ENCODE peak calls at places on chromosomes 16 and 17, in five cellular contexts. M, T, Z, K and P are unnamed samples.

GRCh38 chr17:43995150-43995471 is 9.3 kb upstream of the NAGS start:
- DNase-seq in M (no peak), T (no peak), Z (no peak), K (no peak), P (no peak)

GRCh38 chr16:57244767-57245471 is at the start of gene ARL2BP:
- DNase-seq in M (peak; percentile 97), T (peak; percentile 84), Z (peak; percentile 96), K (peak; percentile 91), P (peak; percentile 94)

GRCh38 chr17:74297941-74298340 is 23.9 kb downstream of the DNAI2 start:
- DNase-seq in M (no peak), T (no peak), Z (no peak), K (no peak), P (no peak)

GRCh38 chr16:15545544-15545943 is 97.4 kb downstream of the MARF1 start:
- DNase-seq in M (no peak), T (no peak), Z (no peak), K (no peak), P (no peak)

GRCh38 chr17:65850486-65850885 is 289.0 kb upstream of the AXIN2 start:
- DNase-seq in M (no peak), T (peak; percentile 19), Z (no peak), K (no peak), P (peak; percentile 8)

GRCh38 chr16:24984903-24985675 is 30.1 kb downstream of the ARHGAP17 start:
- DNase-seq in M (no peak), T (no peak), Z (no peak), K (no peak), P (no peak)

GRCh38 chr17:59815965-59816364 is 76.8 kb downstream of the TUBD1 start:
- DNase-seq in M (no peak), T (no peak), Z (no peak), K (no peak), P (no peak)

GRCh38 chr17:74852237-74853047 is 7.2 kb downstream of the GRIN2C start:
- DNase-seq in M (peak; percentile 81), T (no peak), Z (peak; percentile 67), K (peak; percentile 71), P (peak; percentile 27)

GRCh38 chr17:77385750-77386501 is 245.2 kb downstream of the SEC14L1 start:
- DNase-seq in M (peak; percentile 47), T (no peak), Z (no peak), K (no peak), P (no peak)
- TF ChIP-seq ATF3 in M (no peak), T (no peak), Z (no peak), K (no peak), P (no peak)

GRCh38 chr16:70320121-70320520 is 21.1 kb downstream of the DDX19B start:
- DNase-seq in M (no peak), T (no peak), Z (no peak), K (no peak), P (no peak)
- TF ChIP-seq EZH2 in M (no peak), T (no peak), Z (no peak), K (no peak), P (no peak)

GRCh38 chr16:64180136-64180900 is 941.5 kb downstream of the CDH11 start:
- DNase-seq in M (no peak), T (no peak), Z (no peak), K (no peak), P (no peak)
- TF ChIP-seq CEBPB in M (no peak), T (no peak), Z (peak; percentile 28), K (no peak), P (no peak)

GRCh38 chr17:64216030-64216384 is 47.1 kb downstream of the TEX2 start:
- DNase-seq in M (no peak), T (no peak), Z (no peak), K (no peak), P (no peak)

GRCh38 chr17:64218066-64218465 is 45.0 kb downstream of the TEX2 start:
- DNase-seq in M (no peak), T (peak; percentile 28), Z (no peak), K (no peak), P (no peak)

GRCh38 chr17:64214950-64215349 is 48.1 kb downstream of the TEX2 start:
- DNase-seq in M (no peak), T (no peak), Z (no peak), K (no peak), P (no peak)

GRCh38 chr17:64217249-64217652 is 45.8 kb downstream of the TEX2 start:
- DNase-seq in M (no peak), T (no peak), Z (peak; percentile 44), K (no peak), P (no peak)

GRCh38 chr17:64216385-64217248 is 46.4 kb downstream of the TEX2 start:
- DNase-seq in M (peak; percentile 74), T (peak; percentile 26), Z (peak; percentile 94), K (no peak), P (no peak)
- TF ChIP-seq ATF3 in M (no peak), T (no peak), Z (peak; percentile 23), K (no peak), P (no peak)

DNA sequence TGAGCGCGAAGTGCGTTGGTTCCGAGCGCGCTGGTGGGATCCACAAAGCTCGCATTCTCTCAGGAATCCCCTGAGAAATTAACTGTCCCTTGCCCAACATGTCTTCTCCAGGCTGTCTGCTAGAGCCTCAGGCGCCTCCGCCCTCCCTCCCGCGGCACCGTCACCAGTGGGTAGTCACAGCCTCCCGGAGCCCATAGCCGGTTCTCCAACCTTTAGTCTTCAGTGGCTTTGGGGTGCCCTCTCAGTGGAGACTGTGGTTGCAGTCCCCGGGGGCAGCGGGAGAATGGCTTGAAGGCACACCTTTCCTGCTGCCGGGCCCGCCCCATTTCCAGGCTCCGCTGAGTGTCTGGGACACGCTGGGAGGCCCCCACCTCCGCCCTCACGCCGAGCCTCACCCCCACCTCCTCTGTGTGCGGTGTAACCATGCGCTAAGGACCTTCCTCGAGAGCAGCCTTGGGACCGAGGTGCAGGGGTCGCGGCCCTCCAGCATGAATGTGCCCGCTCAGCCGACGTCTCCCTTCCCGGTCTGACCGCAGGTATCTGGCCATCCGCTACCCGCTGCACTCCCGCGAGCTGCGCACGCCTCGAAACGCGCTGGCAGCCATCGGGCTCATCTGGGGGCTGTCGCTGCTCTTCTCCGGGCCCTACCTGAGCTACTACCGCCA is 1.7 kb downstream of the GALR2 start:
- DNase-seq in M (no peak), T (no peak), Z (no peak), K (no peak), P (no peak)
- TF ChIP-seq EZH2 in M (no peak), T (no peak), Z (no peak), K (no peak), P (no peak)

GRCh38 chr16:73289232-73289631 is 241.3 kb upstream of the ZFHX3 start:
- DNase-seq in M (no peak), T (peak; percentile 86), Z (no peak), K (no peak), P (no peak)
- TF ChIP-seq CEBPB in M (no peak), T (no peak), Z (no peak), K (no peak), P (no peak)

GRCh38 chr17:42389902-42390301 is 1.7 kb upstream of the STAT3 start:
- DNase-seq in M (no peak), T (no peak), Z (no peak), K (no peak), P (no peak)
- TF ChIP-seq ATF3 in M (no peak), T (no peak), Z (no peak), K (no peak), P (no peak)

GRCh38 chr16:86510465-86511261 is at the start of gene FOXF1:
- DNase-seq in M (no peak), T (no peak), Z (no peak), K (no peak), P (no peak)
- TF ChIP-seq EZH2 in M (no peak), T (no peak), Z (peak; percentile 41), K (no peak), P (no peak)

GRCh38 chr16:14513389-14514107 is 116.5 kb downstream of the PARN start:
- DNase-seq in M (no peak), T (no peak), Z (no peak), K (no peak), P (no peak)
- TF ChIP-seq CEBPB in M (no peak), T (no peak), Z (no peak), K (no peak), P (no peak)